ENCODE peak calls at places on chromosomes 4 and X, in four cellular contexts. Y is neuronal stem cell, V is mesenchymal stem cell, G is H1. X is an unnamed sample.

GRCh38 chr4:54683616-54684346 is 26.0 kb downstream of the KIT start:
- DNase-seq in V (peak), G (no peak), Y (no peak), X (peak)

GRCh38 chrX:56763556-56764152 is 34.6 kb downstream of the NBDY start:
- DNase-seq in G (peak), V (no peak), Y (no peak), X (peak)

GRCh38 chrX:39418936-39419659 is 617.8 kb downstream of the MID1IP1 start:
- DNase-seq in G (no peak), Y (no peak), V (peak), X (no peak)

GRCh38 chrX:98111684-98112083 is 1228.0 kb downstream of the RPA4 start:
- DNase-seq in Y (no peak), G (no peak), V (no peak), X (no peak)

GRCh38 chrX:16852617-16853179 is 17.5 kb downstream of the RBBP7 start:
- DNase-seq in V (no peak), Y (no peak), G (no peak), X (no peak)

GRCh38 chr4:145482209-145483021 is 762 bp downstream of the SMAD1 start:
- DNase-seq in Y (peak), V (peak), G (peak), X (no peak)

GRCh38 chrX:19670854-19671620 is 155.7 kb upstream of the MAP3K15 start:
- DNase-seq in Y (peak), V (peak), G (no peak), X (no peak)

GRCh38 chrX:37347420-37347819 is 1.7 kb upstream of the PRRG1 start:
- DNase-seq in Y (no peak), G (no peak), V (peak), X (peak)

GRCh38 chr4:55214172-55214571 is 88.8 kb upstream of the KDR start:
- DNase-seq in V (peak), Y (no peak), G (no peak), X (no peak)

GRCh38 chr4:8582016-8582415 is 1.8 kb downstream of the GPR78 start:
- DNase-seq in V (no peak), Y (no peak), G (no peak), X (no peak)

GRCh38 chr4:182143086-182143821 is 99.9 kb upstream of the TENM3 start:
- DNase-seq in V (no peak), G (no peak), Y (peak), X (peak)

GRCh38 chr4:176492648-176493302 is 173.0 kb downstream of the SPCS3 start:
- DNase-seq in G (no peak), Y (no peak), V (peak), X (no peak)

GRCh38 chrX:112008724-112009123 is 73.9 kb downstream of the TRPC5 start:
- DNase-seq in Y (no peak), V (no peak), G (no peak), X (no peak)

GRCh38 chr4:138406881-138407280 is 164.7 kb upstream of the SLC7A11 start:
- DNase-seq in G (no peak), V (peak), Y (no peak), X (no peak)

GRCh38 chr4:89681219-89681618 is 155.7 kb downstream of the SNCA start:
- DNase-seq in Y (peak), G (peak), V (peak), X (peak)

GRCh38 chrX:36019164-36019563 is 99.6 kb downstream of the CFAP47 start:
- DNase-seq in V (no peak), G (no peak), Y (no peak), X (no peak)

GRCh38 chr4:73607375-73608026 is 12.7 kb downstream of the RASSF6 start:
- DNase-seq in G (no peak), Y (no peak), V (no peak), X (no peak)

GRCh38 chr4:181784881-181785280 is 458.3 kb upstream of the TENM3 start:
- DNase-seq in G (no peak), Y (no peak), V (no peak), X (no peak)

GRCh38 chrX:9612146-9612505 is 147.3 kb downstream of the TBL1X start:
- DNase-seq in V (no peak), Y (no peak), G (no peak), X (no peak)

GRCh38 chrX:43641691-43642090 is 14.4 kb upstream of the MAOA start:
- DNase-seq in G (no peak), Y (no peak), V (no peak), X (no peak)

GRCh38 chr4:76688737-76689078 is 209.2 kb downstream of the SOWAHB start:
- DNase-seq in V (no peak), G (no peak), Y (no peak), X (peak)

GRCh38 chr4:47836655-47837581 is 949 bp downstream of the CORIN start:
- DNase-seq in G (peak), V (peak), Y (peak), X (peak)

GRCh38 chr4:83490876-83491450 is 6.1 kb upstream of the ABRAXAS1 start:
- DNase-seq in V (peak), G (no peak), Y (no peak), X (no peak)

GRCh38 chr4:53693909-53694308 is 102.6 kb upstream of the LNX1 start:
- DNase-seq in G (no peak), Y (no peak), V (no peak), X (peak)

GRCh38 chr4:149836546-149836945 is 20.9 kb upstream of the IQCM start:
- DNase-seq in Y (no peak), G (no peak), V (peak), X (peak)

GRCh38 chrX:47217852-47218279 is 615 bp upstream of the CDK16 start:
- DNase-seq in V (peak), Y (peak), G (peak), X (peak)

GRCh38 chr4:111410571-111410970 is 734.7 kb upstream of the FAM241A start:
- DNase-seq in Y (no peak), V (no peak), G (no peak), X (no peak)

GRCh38 chrX:150898343-150899190 is at the start of gene CD99L2:
- DNase-seq in Y (peak), G (peak), V (peak), X (peak)
- H2BK12ac ChIP-seq in Y (no peak), G (peak), V (no peak), X (no peak)

GRCh38 chr4:153497091-153497531 is 31.0 kb downstream of the TMEM131L start:
- DNase-seq in G (peak), Y (no peak), V (no peak), X (no peak)
- H3K14ac ChIP-seq in G (no peak), Y (no peak), V (no peak), X (no peak)

DNA sequence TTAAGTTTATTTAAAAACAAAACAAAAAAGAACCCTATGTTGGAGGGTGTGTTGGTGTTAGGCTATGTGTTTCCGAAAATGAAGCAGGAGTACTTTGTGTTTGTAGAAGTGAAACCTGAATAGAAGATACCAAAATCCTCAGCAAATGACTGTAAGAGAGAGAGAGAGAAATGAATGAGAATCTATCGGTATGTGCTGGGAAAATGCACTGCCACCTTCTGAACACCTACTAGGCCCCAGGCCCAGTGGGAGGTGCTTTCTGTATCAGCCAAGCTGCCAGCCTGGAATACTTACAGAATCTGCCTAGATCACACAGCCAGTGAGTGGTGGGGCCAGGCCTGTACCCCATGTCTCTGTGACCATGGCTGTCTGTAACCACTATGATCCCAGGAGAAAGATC is 14.9 kb upstream of the PIM2 start:
- DNase-seq in V (no peak), Y (no peak), G (no peak), X (no peak)
- H3K4me3 ChIP-seq in V (no peak), Y (no peak), G (no peak), X (no peak)

GRCh38 chrX:50978920-50979660 is 68.6 kb downstream of the BMP15 start:
- DNase-seq in G (no peak), V (no peak), Y (no peak), X (no peak)

DNA sequence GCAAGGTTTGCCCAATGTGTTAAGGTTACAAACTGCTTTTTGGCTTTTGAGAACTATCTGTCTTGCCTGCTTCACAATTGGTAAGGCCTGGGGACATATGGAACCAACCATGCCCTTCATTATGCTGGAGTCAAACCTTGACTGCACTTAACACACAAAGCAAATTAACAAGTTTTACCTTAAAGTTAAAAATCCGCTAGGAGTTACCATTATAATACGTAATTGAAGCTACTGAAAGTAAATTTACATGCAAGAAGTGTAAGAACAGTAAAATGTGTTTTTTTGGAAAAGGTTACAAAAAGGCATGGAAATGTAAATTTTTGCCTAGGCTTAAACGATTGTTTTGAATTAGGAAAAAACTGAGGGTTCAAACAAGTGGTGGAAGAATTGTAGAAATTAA is 69.7 kb downstream of the BMP15 start:
- DNase-seq in G (no peak), V (no peak), Y (no peak), X (no peak)
- H2BK12ac ChIP-seq in G (no peak), V (no peak), Y (no peak), X (no peak)

X was measured in trophoblast cell.